ENCODE peak calls at places on chromosomes 16 and 17, in five cellular contexts. B is activated CD4-positive, CD25-positive, alpha-beta regulatory T cell treated with anti-CD3 and anti-CD28 coated beads, Interleukin-2, amount 50 U/mL, for 72 hours; R is endodermal cell; L is LHCN-M2; O is central memory CD4-positive, alpha-beta T cell. C is an unnamed sample.

GRCh38 chr16:4909825-4910224 is 27.1 kb downstream of the PPL start:
- DNase-seq in R (no peak), B (no peak), L (no peak), O (no peak), C (no peak)

GRCh38 chr17:80872999-80873951 is 118.4 kb upstream of the CHMP6 start:
- DNase-seq in O (no peak), R (peak; percentile 90), L (no peak), B (no peak), C (no peak)

GRCh38 chr16:58500329-58501241 is 642 bp downstream of the NDRG4 start:
- DNase-seq in B (peak; percentile 34), O (no peak), R (peak; percentile 83), L (no peak), C (peak; percentile 32)

GRCh38 chr17:66747561-66748275 is 87.2 kb upstream of the CACNG5 start:
- DNase-seq in B (no peak), O (no peak), R (no peak), L (peak; percentile 86), C (no peak)

GRCh38 chr16:49799172-49799571 is 56.7 kb downstream of the ZNF423 start:
- DNase-seq in B (no peak), O (no peak), L (no peak), R (peak; percentile 64), C (peak; percentile 53)

GRCh38 chr17:7848665-7849184 is 6.1 kb upstream of the TMEM88 start:
- DNase-seq in R (no peak), L (no peak), B (no peak), O (no peak), C (no peak)

GRCh38 chr17:74770498-74771318 is 5.4 kb downstream of the NAT9 start:
- DNase-seq in L (no peak), R (peak; percentile 96), O (peak; percentile 76), B (peak; percentile 67), C (peak; percentile 76)

GRCh38 chr17:27402943-27403342 is 53.3 kb upstream of the KSR1 start:
- DNase-seq in R (no peak), O (no peak), L (no peak), B (no peak), C (no peak)

GRCh38 chr17:49193513-49194296 is 16.7 kb downstream of the GNGT2 start:
- DNase-seq in L (peak; percentile 9), O (peak; percentile 16), R (peak; percentile 86), B (no peak), C (peak; percentile 62)

GRCh38 chr17:81000631-81001357 is 9.2 kb downstream of the CHMP6 start:
- DNase-seq in L (no peak), B (no peak), O (no peak), R (peak; percentile 46), C (no peak)

GRCh38 chr16:896261-897199 is 74.3 kb downstream of the LMF1 start:
- DNase-seq in O (no peak), B (no peak), L (no peak), R (no peak), C (no peak)

GRCh38 chr16:81446318-81447275 is 2.0 kb downstream of the CMIP start:
- DNase-seq in O (no peak), L (no peak), R (peak; percentile 68), B (no peak), C (no peak)